ENCODE peak calls at places on chromosomes 7 and 10, in five cellular contexts. A is activated naive CD4-positive, alpha-beta T cell; J is NCI-H82; O is IMR-90; S is neuronal stem cell. G is an unnamed sample.

GRCh38 chr10:30828227-30828626 is 198.7 kb upstream of the LYZL2 start:
- DNase-seq in A (no peak), J (no peak), O (no peak), S (no peak), G (no peak)

GRCh38 chr10:97810476-97810875 is 38.7 kb upstream of the SFRP5 start:
- DNase-seq in A (no peak), J (no peak), O (peak), S (no peak), G (no peak)

GRCh38 chr7:151137076-151137611 is 30.4 kb downstream of the GBX1 start:
- DNase-seq in A (no peak), J (no peak), O (no peak), S (no peak), G (no peak)

GRCh38 chr10:103772096-103772845 is 83.1 kb downstream of the SH3PXD2A start:
- DNase-seq in A (peak), J (peak), O (peak), S (peak), G (peak)

GRCh38 chr7:8113184-8113583 is 144.6 kb downstream of the GLCCI1 start:
- DNase-seq in A (no peak), J (no peak), O (no peak), S (no peak), G (no peak)

GRCh38 chr7:158394936-158395335 is 192.7 kb downstream of the PTPRN2 start:
- DNase-seq in A (peak), J (peak), O (no peak), S (peak), G (peak)

GRCh38 chr10:72952189-72952900 is 2.3 kb downstream of the PLA2G12B start:
- DNase-seq in A (no peak), J (peak), O (no peak), S (no peak), G (no peak)

GRCh38 chr7:98323597-98324322 is 42.3 kb downstream of the BRI3 start:
- DNase-seq in A (no peak), J (peak), O (peak), S (peak), G (no peak)

GRCh38 chr7:121023189-121023588 is 34.7 kb downstream of the CPED1 start:
- DNase-seq in A (no peak), J (no peak), O (no peak), S (no peak), G (peak)

GRCh38 chr7:91718071-91718470 is 162.4 kb downstream of the MTERF1 start:
- DNase-seq in A (no peak), J (no peak), O (no peak), S (no peak), G (peak)

GRCh38 chr7:127514499-127514898 is 70.9 kb downstream of the GCC1 start:
- DNase-seq in A (no peak), J (peak), O (peak), S (no peak), G (peak)

GRCh38 chr10:72315611-72316385 is 38.9 kb downstream of the DNAJB12 start:
- DNase-seq in A (no peak), J (no peak), O (peak), S (no peak), G (peak)

GRCh38 chr10:72085166-72085565 is 3.2 kb downstream of the SPOCK2 start:
- DNase-seq in A (no peak), J (peak), O (no peak), S (no peak), G (no peak)

GRCh38 chr10:67664936-67665335 is 31.1 kb downstream of the CTNNA3 start:
- DNase-seq in A (no peak), J (no peak), O (peak), S (no peak), G (peak)

GRCh38 chr10:70093335-70093944 is 39.2 kb downstream of the AIFM2 start:
- DNase-seq in A (no peak), J (no peak), O (no peak), S (no peak), G (no peak)

GRCh38 chr10:97099089-97099488 is 86.7 kb downstream of the SLIT1 start:
- DNase-seq in A (no peak), J (no peak), O (no peak), S (no peak), G (no peak)

GRCh38 chr7:94250124-94250523 is 144.6 kb upstream of the COL1A2 start:
- DNase-seq in A (no peak), J (peak), O (no peak), S (no peak), G (no peak)

GRCh38 chr7:1059200-1060091 is 15.1 kb downstream of the GPR146 start:
- DNase-seq in A (no peak), J (peak), O (no peak), S (peak), G (no peak)

GRCh38 chr7:142338633-142339501 is 81.0 kb upstream of the PRSS58 start:
- DNase-seq in A (no peak), J (peak), O (peak), S (peak), G (peak)

GRCh38 chr7:2720024-2720423 is 32.0 kb downstream of the AMZ1 start:
- DNase-seq in A (no peak), J (no peak), O (no peak), S (no peak), G (no peak)

GRCh38 chr7:30005511-30005910 is 15.9 kb upstream of the SCRN1 start:
- DNase-seq in A (no peak), J (no peak), O (no peak), S (no peak), G (no peak)

GRCh38 chr7:155338632-155339320 is 41.1 kb downstream of the INSIG1 start:
- DNase-seq in A (peak), J (no peak), O (no peak), S (no peak), G (no peak)

GRCh38 chr7:151724250-151724915 is 152.5 kb downstream of the PRKAG2 start:
- DNase-seq in A (no peak), J (no peak), O (no peak), S (no peak), G (no peak)

GRCh38 chr10:97991875-97992274 is 38.5 kb downstream of the CRTAC1 start:
- DNase-seq in A (no peak), J (no peak), O (peak), S (peak), G (peak)

GRCh38 chr10:51999089-51999488 is 299.7 kb upstream of the CSTF2T start:
- DNase-seq in A (no peak), J (no peak), O (no peak), S (no peak), G (no peak)

GRCh38 chr7:1858435-1859265 is 188.6 kb downstream of the ELFN1 start:
- DNase-seq in A (no peak), J (peak), O (no peak), S (no peak), G (no peak)

GRCh38 chr10:1874533-1874932 is 137.2 kb upstream of the ADARB2 start:
- DNase-seq in A (no peak), J (no peak), O (no peak), S (no peak), G (no peak)

GRCh38 chr7:2050511-2050866 is 182.3 kb downstream of the MAD1L1 start:
- DNase-seq in A (no peak), J (no peak), O (no peak), S (no peak), G (no peak)

GRCh38 chr10:47346572-47347302 is 1.4 kb upstream of the RBP3 start:
- DNase-seq in A (no peak), J (peak), O (no peak), S (no peak), G (no peak)

GRCh38 chr10:84296071-84296981 is 32.1 kb upstream of the CCSER2 start:
- DNase-seq in A (no peak), J (no peak), O (peak), S (no peak), G (no peak)

GRCh38 chr7:108170251-108170650 is 40.1 kb upstream of the LAMB4 start:
- DNase-seq in A (no peak), J (no peak), O (no peak), S (no peak), G (no peak)

GRCh38 chr10:107918171-107918570 is 753.7 kb upstream of the SORCS1 start:
- DNase-seq in A (no peak), J (no peak), O (no peak), S (no peak), G (no peak)

GRCh38 chr7:25854608-25855497 is 297.1 kb upstream of the NFE2L3 start:
- DNase-seq in A (no peak), J (peak), O (peak), S (peak), G (peak)

GRCh38 chr10:51895209-51895608 is 195.8 kb upstream of the CSTF2T start:
- DNase-seq in A (no peak), J (no peak), O (peak), S (no peak), G (no peak)

GRCh38 chr10:118522791-118523498 is 72.5 kb downstream of the PRLHR start:
- DNase-seq in A (no peak), J (no peak), O (peak), S (no peak), G (no peak)

GRCh38 chr10:29585488-29585976 is 49.2 kb downstream of the SVIL start:
- DNase-seq in A (no peak), J (peak), O (peak), S (peak), G (no peak)

GRCh38 chr10:96205580-96205979 is 65.8 kb downstream of the BLNK start:
- DNase-seq in A (no peak), J (no peak), O (no peak), S (no peak), G (no peak)

GRCh38 chr10:76885815-76886214 is 751.8 kb downstream of the KCNMA1 start:
- DNase-seq in A (no peak), J (no peak), O (no peak), S (peak), G (no peak)

GRCh38 chr10:83432296-83433045 is 706.8 kb upstream of the GHITM start:
- DNase-seq in A (no peak), J (no peak), O (no peak), S (no peak), G (no peak)